ENCODE peak calls at places on chromosome 2, in four cellular contexts. M is K562, R is GM12878, X is HepG2. L is an unnamed sample.

GRCh38 chr2:9250091-9250490 is 43.5 kb downstream of the ASAP2 start:
- DNase-seq in M (no peak), R (no peak), X (no peak), L (no peak)

GRCh38 chr2:226176298-226176984 is 623.2 kb downstream of the IRS1 start:
- DNase-seq in M (no peak), R (no peak), X (no peak), L (no peak)

GRCh38 chr2:138276367-138276766 is 225.2 kb upstream of the SPOPL start:
- DNase-seq in M (no peak), R (no peak), X (peak), L (no peak)

GRCh38 chr2:129731925-129732629 is 247.4 kb upstream of the RAB6C start:
- DNase-seq in M (no peak), R (no peak), X (no peak), L (no peak)

GRCh38 chr2:173749315-173749714 is 215.9 kb downstream of the SP3 start:
- DNase-seq in M (no peak), R (no peak), X (peak), L (peak)

GRCh38 chr2:216516730-216517350 is 18.2 kb downstream of the RPL37A start:
- DNase-seq in M (peak), R (no peak), X (no peak), L (peak)

GRCh38 chr2:72431737-72432136 is 284.1 kb upstream of the CYP26B1 start:
- DNase-seq in M (no peak), R (no peak), X (no peak), L (no peak)

GRCh38 chr2:65504814-65505697 is 72.7 kb upstream of the SPRED2 start:
- DNase-seq in M (no peak), R (no peak), X (peak), L (no peak)

GRCh38 chr2:16386431-16386830 is 279.2 kb downstream of the CYRIA start:
- DNase-seq in M (no peak), R (no peak), X (no peak), L (no peak)

GRCh38 chr2:41720702-41721344 is 327.0 kb upstream of the PKDCC start:
- DNase-seq in M (no peak), R (no peak), X (no peak), L (no peak)

GRCh38 chr2:43199492-43200481 is 26.6 kb downstream of the ZFP36L2 start:
- DNase-seq in M (no peak), R (no peak), X (peak), L (no peak)

GRCh38 chr2:189698020-189698887 is 23.8 kb downstream of the ANKAR start:
- DNase-seq in M (peak), R (no peak), X (peak), L (no peak)

GRCh38 chr2:52264911-52265310 is 1233.0 kb upstream of the NRXN1 start:
- DNase-seq in M (no peak), R (no peak), X (no peak), L (no peak)

GRCh38 chr2:109451671-109452070 is 162.1 kb downstream of the SEPTIN10 start:
- DNase-seq in M (no peak), R (no peak), X (no peak), L (no peak)

GRCh38 chr2:186822323-186822722 is 26.6 kb downstream of the ZSWIM2 start:
- DNase-seq in M (no peak), R (no peak), X (no peak), L (no peak)

GRCh38 chr2:220736778-220737177 is 835.3 kb downstream of the EPHA4 start:
- DNase-seq in M (no peak), R (no peak), X (no peak), L (no peak)

GRCh38 chr2:117087565-117088291 is 726.8 kb upstream of the DDX18 start:
- DNase-seq in M (no peak), R (no peak), X (no peak), L (no peak)

GRCh38 chr2:1891147-1891546 is 146.8 kb upstream of the PXDN start:
- DNase-seq in M (no peak), R (no peak), X (no peak), L (no peak)

GRCh38 chr2:138711812-138712211 is 68.4 kb downstream of the NXPH2 start:
- DNase-seq in M (no peak), R (no peak), X (no peak), L (no peak)

GRCh38 chr2:143949121-143949848 is 570.6 kb downstream of the ZEB2 start:
- DNase-seq in M (no peak), R (no peak), X (no peak), L (no peak)

GRCh38 chr2:45696708-45697107 is 45.2 kb downstream of the PRKCE start:
- DNase-seq in M (no peak), R (no peak), X (no peak), L (no peak)

GRCh38 chr2:45697190-45697589 is 45.7 kb downstream of the PRKCE start:
- DNase-seq in M (no peak), R (no peak), X (no peak), L (no peak)

GRCh38 chr2:45698538-45698937 is 47.1 kb downstream of the PRKCE start:
- DNase-seq in M (no peak), R (no peak), X (no peak), L (no peak)

GRCh38 chr2:45700407-45701013 is 49.0 kb downstream of the PRKCE start:
- DNase-seq in M (no peak), R (no peak), X (no peak), L (no peak)

GRCh38 chr2:45699032-45699658 is 47.7 kb downstream of the PRKCE start:
- DNase-seq in M (no peak), R (no peak), X (no peak), L (no peak)
- TF ChIP-seq BHLHE40 in M (no peak), R (no peak), X (no peak), L (no peak)

DNA sequence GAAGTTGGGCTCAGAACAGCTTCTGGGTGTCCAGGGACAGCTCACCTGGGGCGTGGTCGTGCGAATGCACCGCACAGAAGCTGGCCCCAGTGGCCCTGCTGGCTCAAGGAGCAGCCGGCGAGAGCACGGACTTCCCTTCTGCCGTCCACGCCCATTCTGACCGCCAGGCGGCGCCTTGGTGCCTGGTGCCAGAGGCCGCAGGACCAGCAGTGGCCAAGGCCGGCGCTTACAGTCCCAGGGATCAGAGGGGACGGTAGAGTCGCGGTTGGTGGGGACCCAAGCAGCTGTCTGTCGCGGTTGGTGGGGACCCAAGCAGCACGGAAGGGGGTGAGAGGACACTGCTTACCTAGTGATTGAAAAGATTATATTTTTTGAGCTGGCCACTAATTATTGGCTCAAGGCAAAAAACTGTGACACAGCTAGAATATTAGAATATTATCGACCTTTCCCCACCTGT is 25.7 kb downstream of the NPPC start:
- DNase-seq in M (peak), R (no peak), X (peak), L (peak)
- TF ChIP-seq TARDBP in M (no peak), R (no peak), X (no peak), L (no peak)

GRCh38 chr2:28343184-28343942 is 49.3 kb upstream of the FOSL2 start:
- DNase-seq in M (no peak), R (no peak), X (no peak), L (no peak)

GRCh38 chr2:28341208-28341891 is 51.3 kb upstream of the FOSL2 start:
- DNase-seq in M (no peak), R (no peak), X (no peak), L (no peak)

GRCh38 chr2:28343971-28344715 is 48.5 kb upstream of the FOSL2 start:
- DNase-seq in M (no peak), R (no peak), X (no peak), L (no peak)

GRCh38 chr2:28340312-28341202 is 52.1 kb upstream of the FOSL2 start:
- DNase-seq in M (no peak), R (no peak), X (no peak), L (no peak)

GRCh38 chr2:28342081-28342967 is 50.3 kb upstream of the FOSL2 start:
- DNase-seq in M (peak), R (no peak), X (peak), L (no peak)
- TF ChIP-seq BHLHE40 in M (no peak), R (no peak), X (no peak), L (no peak)

DNA sequence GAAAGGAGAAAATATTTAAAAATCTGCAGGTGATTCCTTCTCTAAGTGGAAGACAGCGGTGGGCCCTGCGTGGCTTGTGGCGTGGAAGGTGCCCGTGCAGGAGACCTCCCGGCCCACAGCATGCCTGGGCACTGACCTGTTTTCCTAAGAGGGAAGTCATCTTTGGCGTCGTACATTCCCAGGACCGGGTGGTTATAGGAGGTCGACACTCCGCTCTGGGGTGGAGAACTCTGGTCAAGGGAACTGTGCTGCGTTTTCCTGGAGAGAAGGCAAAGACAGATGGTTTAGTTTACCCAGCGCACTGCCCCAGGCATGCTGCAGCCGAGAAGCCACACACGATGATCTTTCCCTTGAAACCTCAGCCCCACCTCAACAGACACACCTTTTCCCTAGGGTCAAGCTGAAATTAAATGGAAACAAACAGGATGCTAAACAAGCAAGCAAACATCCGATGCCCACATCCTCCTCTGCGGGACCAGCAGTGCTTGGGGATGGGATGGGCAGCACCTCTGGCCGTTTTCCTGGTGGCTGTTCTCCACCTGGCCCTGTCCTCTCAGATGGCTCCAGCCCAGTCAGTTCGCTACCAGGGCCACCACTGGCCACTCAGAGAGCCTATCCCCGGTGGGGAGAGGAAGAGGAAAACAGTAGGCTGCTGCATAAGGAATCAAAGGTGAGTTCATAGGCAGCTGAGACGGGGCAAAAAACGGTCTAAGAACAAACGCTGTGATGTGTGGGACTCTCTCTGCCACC is 244.1 kb downstream of the HDAC4 start:
- DNase-seq in M (no peak), R (no peak), X (no peak), L (no peak)
- TF ChIP-seq TARDBP in M (no peak), R (no peak), X (no peak), L (no peak)

DNA sequence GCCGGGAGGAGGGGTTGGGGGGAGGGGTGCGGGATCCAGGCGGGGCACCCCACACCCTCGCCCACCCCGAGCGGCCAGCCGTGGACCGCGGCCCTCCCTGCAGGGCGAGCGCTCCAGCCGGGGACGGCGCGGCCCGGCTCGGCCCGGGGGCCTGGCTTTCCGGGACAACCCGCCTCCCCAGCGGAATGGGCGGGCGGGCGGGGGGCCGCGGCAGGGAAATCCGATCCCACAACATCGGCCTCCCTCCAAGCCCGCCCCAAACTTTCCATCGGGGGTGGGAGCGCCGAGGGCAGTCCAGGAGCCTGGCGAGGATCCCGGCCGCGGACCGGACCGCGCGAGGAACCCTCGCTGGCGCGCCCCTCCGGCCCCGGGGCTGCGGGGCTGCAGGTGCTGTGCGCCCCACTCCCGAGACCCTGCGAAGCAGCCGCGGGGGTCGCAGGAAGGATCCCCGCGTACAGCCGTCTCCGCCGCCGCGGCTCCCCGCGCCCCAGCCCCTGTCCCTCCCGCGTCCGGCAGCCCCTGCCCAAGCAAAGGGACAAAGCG is 528 bp downstream of the SEMA4C start:
- DNase-seq in M (no peak), R (no peak), X (peak), L (peak)
- TF ChIP-seq BHLHE40 in M (no peak), R (no peak), X (no peak), L (no peak)

DNA sequence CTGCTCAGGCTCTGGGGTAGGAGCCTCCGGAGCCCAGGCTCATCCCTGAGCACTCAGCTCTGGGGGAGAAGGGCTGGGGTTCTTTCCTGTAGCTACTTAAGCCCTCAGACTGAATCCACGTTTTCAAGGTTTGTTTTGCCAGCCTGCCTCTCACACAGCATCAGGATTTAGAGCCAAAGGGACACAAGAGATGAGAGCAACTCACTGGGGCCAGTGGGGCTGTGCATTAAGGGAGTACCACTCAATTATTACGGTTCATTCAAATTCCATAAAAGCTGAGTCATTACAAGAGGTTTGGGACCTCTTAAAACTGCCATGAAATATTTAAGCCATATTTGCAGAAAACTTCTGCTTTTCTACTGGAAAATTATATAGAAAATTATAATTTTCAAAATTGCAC is 17.1 kb upstream of the SNED1 start:
- DNase-seq in M (no peak), R (no peak), X (no peak), L (no peak)
- TF ChIP-seq TARDBP in M (no peak), R (no peak), X (no peak), L (no peak)

GRCh38 chr2:3637692-3638455 is 20.1 kb upstream of the ALLC start:
- DNase-seq in M (no peak), R (no peak), X (no peak), L (no peak)

GRCh38 chr2:3638456-3638810 is 19.6 kb upstream of the ALLC start:
- DNase-seq in M (no peak), R (no peak), X (no peak), L (no peak)

GRCh38 chr2:3636586-3637310 is 21.3 kb upstream of the ALLC start:
- DNase-seq in M (no peak), R (no peak), X (no peak), L (no peak)

GRCh38 chr2:3639015-3639630 is 18.9 kb upstream of the ALLC start:
- DNase-seq in M (no peak), R (no peak), X (no peak), L (no peak)

GRCh38 chr2:3637311-3637675 is 20.7 kb upstream of the ALLC start:
- DNase-seq in M (no peak), R (no peak), X (no peak), L (no peak)
- TF ChIP-seq BHLHE40 in M (no peak), R (no peak), X (no peak), L (no peak)

GRCh38 chr2:54103454-54104314 is 11.7 kb upstream of the ACYP2 start:
- DNase-seq in M (no peak), R (no peak), X (peak), L (peak)
- TF ChIP-seq TARDBP in M (no peak), R (no peak), X (no peak), L (no peak)